ENCODE peak calls at places on chromosomes 5 and 9, in seven cellular contexts. N is fibroblast of pulmonary artery, I is tibial nerve, P is IMR-90, U is brain microvascular endothelial cell, Z is stomach, T is choroid plexus epithelial cell. G is an unnamed sample.

GRCh38 chr5:4275232-4275631 is 679.6 kb downstream of the IRX1 start:
- DNase-seq in P (no peak), T (no peak), U (no peak), N (no peak), I (no peak), Z (no peak), G (no peak)

GRCh38 chr9:737400-738120 is 103.9 kb upstream of the DMRT1 start:
- DNase-seq in T (no peak), P (no peak), Z (no peak), N (no peak), U (no peak), I (no peak), G (no peak)

GRCh38 chr9:29850664-29851063 is 2277.4 kb upstream of the C9orf72 start:
- DNase-seq in N (no peak), T (peak), P (no peak), I (no peak), U (no peak), Z (no peak), G (no peak)

GRCh38 chr5:150516011-150516410 is 8.1 kb downstream of the NDST1 start:
- DNase-seq in U (peak), P (peak), T (peak), I (no peak), Z (peak), N (peak), G (no peak)

GRCh38 chr9:17470015-17470414 is 108.9 kb upstream of the SH3GL2 start:
- DNase-seq in I (no peak), Z (no peak), P (no peak), N (no peak), U (no peak), T (no peak), G (no peak)

GRCh38 chr9:613771-614347 is 227.6 kb upstream of the DMRT1 start:
- DNase-seq in P (peak), I (peak), Z (peak), T (peak), N (peak), U (peak), G (peak)

GRCh38 chr5:79924936-79925893 is 65.8 kb downstream of the MTX3 start:
- DNase-seq in P (peak), N (peak), Z (no peak), T (peak), U (no peak), I (no peak), G (no peak)

GRCh38 chr5:1880377-1881272 is 2.1 kb downstream of the IRX4 start:
- DNase-seq in P (no peak), N (no peak), I (no peak), T (no peak), U (no peak), Z (no peak), G (no peak)

GRCh38 chr9:4062966-4063365 is 236.9 kb downstream of the GLIS3 start:
- DNase-seq in I (no peak), P (peak), Z (no peak), T (peak), N (peak), U (peak), G (no peak)

GRCh38 chr9:6788175-6789016 is 30.6 kb downstream of the KDM4C start:
- DNase-seq in U (peak), Z (peak), T (peak), P (peak), I (no peak), N (peak), G (peak)

GRCh38 chr9:32426278-32426939 is 42.0 kb downstream of the ACO1 start:
- DNase-seq in U (peak), T (peak), N (peak), P (peak), I (no peak), Z (peak), G (no peak)

GRCh38 chr5:128826290-128826689 is 139.0 kb upstream of the SLC27A6 start:
- DNase-seq in I (no peak), Z (no peak), T (no peak), U (no peak), P (no peak), N (peak), G (no peak)

GRCh38 chr5:143404416-143405062 is 1.1 kb upstream of the NR3C1 start:
- DNase-seq in I (peak), Z (peak), P (peak), T (peak), N (peak), U (peak), G (peak)

GRCh38 chr9:124015661-124016131 is 4.1 kb downstream of the LHX2 start:
- DNase-seq in U (no peak), N (no peak), I (no peak), T (no peak), Z (no peak), P (no peak), G (no peak)

GRCh38 chr5:51225671-51226419 is 157.4 kb upstream of the ISL1 start:
- DNase-seq in Z (peak), P (no peak), I (no peak), T (peak), U (no peak), N (no peak), G (peak)

GRCh38 chr5:62589504-62589903 is 10.9 kb downstream of the LRRC70 start:
- DNase-seq in T (no peak), P (no peak), N (no peak), I (no peak), Z (no peak), U (no peak), G (no peak)
- TF ChIP-seq CTCF in T (no peak), P (no peak), N (no peak), I (no peak), Z (no peak), U (peak), G (no peak)

GRCh38 chr9:78130853-78131252 is 99.2 kb upstream of the GNAQ start:
- DNase-seq in U (no peak), Z (no peak), I (no peak), T (no peak), P (no peak), N (no peak), G (no peak)

GRCh38 chr9:78131969-78132687 is 100.5 kb upstream of the GNAQ start:
- DNase-seq in Z (no peak), T (peak), P (no peak), N (peak), I (no peak), U (peak), G (no peak)

GRCh38 chr9:78127271-78128225 is 95.9 kb upstream of the GNAQ start:
- DNase-seq in T (no peak), U (no peak), P (no peak), N (no peak), I (no peak), Z (no peak), G (no peak)

GRCh38 chr9:78132688-78133033 is 101.0 kb upstream of the GNAQ start:
- DNase-seq in P (no peak), Z (no peak), N (no peak), I (no peak), U (no peak), T (peak), G (no peak)

GRCh38 chr9:78130004-78130403 is 98.4 kb upstream of the GNAQ start:
- DNase-seq in I (no peak), P (no peak), U (peak), T (peak), Z (no peak), N (peak), G (no peak)
- TF ChIP-seq CTCF in I (no peak), P (no peak), U (peak), T (peak), Z (no peak), N (peak), G (no peak)

GRCh38 chr9:95024097-95024671 is 293.3 kb downstream of the FANCC start:
- DNase-seq in T (no peak), P (no peak), Z (peak), I (no peak), N (no peak), U (no peak), G (no peak)
- TF ChIP-seq CTCF in T (peak), P (no peak), Z (no peak), I (no peak), N (no peak), U (no peak), G (no peak)

GRCh38 chr9:88781500-88782391 is 209.5 kb upstream of the S1PR3 start:
- DNase-seq in U (peak), I (no peak), Z (no peak), N (peak), P (peak), T (peak), G (no peak)
- TF ChIP-seq CTCF in U (peak), I (no peak), Z (no peak), N (peak), P (peak), T (peak), G (no peak)

GRCh38 chr5:82349651-82350050 is 71.5 kb upstream of the RPS23 start:
- DNase-seq in I (no peak), T (no peak), Z (no peak), U (no peak), P (no peak), N (no peak), G (peak)
- TF ChIP-seq CTCF in I (no peak), T (peak), Z (no peak), U (peak), P (peak), N (peak), G (peak)

GRCh38 chr5:98785244-98785643 is 11.8 kb downstream of the RGMB start:
- DNase-seq in Z (no peak), U (no peak), P (no peak), N (no peak), I (no peak), T (no peak), G (no peak)
- TF ChIP-seq CTCF in Z (no peak), U (no peak), P (no peak), N (no peak), I (no peak), T (no peak), G (no peak)

GRCh38 chr5:138180183-138180782 is 1.4 kb downstream of the KIF20A start:
- DNase-seq in U (peak), I (no peak), T (peak), P (peak), N (peak), Z (no peak), G (peak)
- TF ChIP-seq CTCF in U (peak), I (peak), T (peak), P (peak), N (peak), Z (no peak), G (peak)

GRCh38 chr9:22244141-22245011 is 202.2 kb upstream of the DMRTA1 start:
- DNase-seq in P (peak), T (peak), I (no peak), U (peak), N (peak), Z (peak), G (peak)
- TF ChIP-seq CTCF in P (peak), T (peak), I (peak), U (peak), N (peak), Z (no peak), G (peak)